ENCODE peak calls at places on chromosomes 16 and 17, in six cellular contexts. U, T, B, K, E and I are unnamed samples.

GRCh38 chr17:50258647-50259483 is 15.4 kb upstream of the TMEM92 start:
- DNase-seq in U (peak), T (peak), B (no peak), K (peak), E (no peak), I (no peak)

GRCh38 chr16:15811778-15812750 is 44.8 kb downstream of the MYH11 start:
- DNase-seq in U (peak), T (no peak), B (peak), K (peak), E (no peak), I (no peak)

GRCh38 chr16:1945559-1946391 is 2.8 kb upstream of the MSRB1 start:
- DNase-seq in U (no peak), T (no peak), B (no peak), K (no peak), E (no peak), I (no peak)

GRCh38 chr17:73667184-73667959 is 23.1 kb upstream of the SDK2 start:
- DNase-seq in U (no peak), T (no peak), B (no peak), K (no peak), E (no peak), I (peak)

GRCh38 chr16:82945420-82946096 is 318.8 kb downstream of the CDH13 start:
- DNase-seq in U (no peak), T (no peak), B (peak), K (no peak), E (no peak), I (no peak)

GRCh38 chr16:86880316-86881117 is 302.2 kb downstream of the FOXL1 start:
- DNase-seq in U (no peak), T (no peak), B (no peak), K (peak), E (no peak), I (no peak)

GRCh38 chr16:85418978-85419491 is 194.1 kb upstream of the GSE1 start:
- DNase-seq in U (peak), T (no peak), B (no peak), K (no peak), E (no peak), I (no peak)

GRCh38 chr16:70749681-70750601 is 51.0 kb downstream of the VAC14 start:
- DNase-seq in U (no peak), T (peak), B (no peak), K (peak), E (no peak), I (no peak)

GRCh38 chr17:82872591-82873520 is 33.0 kb upstream of the ZNF750 start:
- DNase-seq in U (peak), T (no peak), B (no peak), K (no peak), E (no peak), I (no peak)

GRCh38 chr16:21704733-21705132 is 41.0 kb downstream of the OTOA start:
- DNase-seq in U (no peak), T (no peak), B (no peak), K (no peak), E (no peak), I (peak)

GRCh38 chr16:1541293-1542165 is 8.1 kb downstream of the TMEM204 start:
- DNase-seq in U (no peak), T (no peak), B (no peak), K (no peak), E (no peak), I (no peak)

GRCh38 chr17:50051606-50052005 is 4.3 kb upstream of the ITGA3 start:
- DNase-seq in U (no peak), T (no peak), B (no peak), K (peak), E (no peak), I (no peak)

GRCh38 chr17:40857535-40857934 is 9.5 kb downstream of the KRT12 start:
- DNase-seq in U (no peak), T (no peak), B (no peak), K (peak), E (no peak), I (no peak)

GRCh38 chr17:63082273-63082861 is 116.3 kb downstream of the TANC2 start:
- DNase-seq in U (no peak), T (no peak), B (peak), K (peak), E (peak), I (peak)

GRCh38 chr17:20944014-20944905 is 98.6 kb downstream of the USP22 start:
- DNase-seq in U (no peak), T (no peak), B (peak), K (no peak), E (peak), I (peak)

GRCh38 chr17:78903101-78903779 is at the start of gene CEP295NL:
- DNase-seq in U (no peak), T (no peak), B (no peak), K (peak), E (no peak), I (no peak)

GRCh38 chr16:86994651-86995171 is 322.5 kb downstream of the C16orf95 start:
- DNase-seq in U (peak), T (no peak), B (no peak), K (peak), E (no peak), I (no peak)

GRCh38 chr16:10428433-10429168 is 42.7 kb downstream of the ATF7IP2 start:
- DNase-seq in U (no peak), T (no peak), B (no peak), K (no peak), E (no peak), I (no peak)

GRCh38 chr16:67480833-67481560 is at the start of gene ATP6V0D1:
- DNase-seq in U (peak), T (peak), B (peak), K (peak), E (peak), I (peak)

GRCh38 chr17:14204546-14204945 is 32.1 kb downstream of the CDRT15 start:
- DNase-seq in U (no peak), T (no peak), B (no peak), K (no peak), E (no peak), I (no peak)

GRCh38 chr16:19722981-19723380 is 4.9 kb downstream of the IQCK start:
- DNase-seq in U (no peak), T (no peak), B (no peak), K (no peak), E (no peak), I (no peak)

GRCh38 chr16:69404275-69404805 is 18.5 kb upstream of the TERF2 start:
- DNase-seq in U (no peak), T (peak), B (peak), K (no peak), E (no peak), I (no peak)

GRCh38 chr17:47225436-47225858 is 16.3 kb downstream of the MYL4 start:
- DNase-seq in U (peak), T (peak), B (peak), K (peak), E (no peak), I (no peak)

GRCh38 chr17:80798595-80799552 is 192.8 kb upstream of the CHMP6 start:
- DNase-seq in U (no peak), T (no peak), B (no peak), K (no peak), E (no peak), I (no peak)

GRCh38 chr17:28204751-28205150 is 114.2 kb upstream of the TMEM97 start:
- DNase-seq in U (no peak), T (no peak), B (no peak), K (peak), E (no peak), I (no peak)

GRCh38 chr17:73286863-73287296 is 24.9 kb downstream of the CDC42EP4 start:
- DNase-seq in U (no peak), T (peak), B (no peak), K (peak), E (no peak), I (no peak)

GRCh38 chr17:38357488-38358123 is 6.0 kb downstream of the SOCS7 start:
- DNase-seq in U (peak), T (no peak), B (no peak), K (peak), E (no peak), I (no peak)

GRCh38 chr17:81241648-81242420 is 2.7 kb downstream of the NDUFAF8 start:
- DNase-seq in U (no peak), T (peak), B (no peak), K (peak), E (peak), I (no peak)

GRCh38 chr17:43308999-43309398 is 75.2 kb upstream of the RNU2-1 start:
- DNase-seq in U (no peak), T (no peak), B (no peak), K (no peak), E (no peak), I (no peak)

GRCh38 chr17:58247511-58248363 is 9.4 kb downstream of the LPO start:
- DNase-seq in U (no peak), T (no peak), B (no peak), K (no peak), E (no peak), I (no peak)

GRCh38 chr17:57527437-57528083 is 217.5 kb downstream of the CCDC182 start:
- DNase-seq in U (no peak), T (no peak), B (no peak), K (no peak), E (no peak), I (no peak)

GRCh38 chr17:36920032-36921000 is 17.0 kb upstream of the LHX1 start:
- DNase-seq in U (no peak), T (no peak), B (no peak), K (no peak), E (no peak), I (no peak)

GRCh38 chr16:71426069-71426879 is 15.6 kb downstream of the TLE7 start:
- DNase-seq in U (no peak), T (peak), B (no peak), K (peak), E (no peak), I (no peak)

GRCh38 chr17:36849871-36850348 is 87.4 kb upstream of the LHX1 start:
- DNase-seq in U (no peak), T (no peak), B (no peak), K (peak), E (no peak), I (no peak)

GRCh38 chr17:76561332-76561731 is 21.5 kb downstream of the PRCD start:
- DNase-seq in U (no peak), T (no peak), B (peak), K (no peak), E (no peak), I (no peak)
- H3K4me3 ChIP-seq in U (no peak), T (no peak), B (no peak), K (peak), E (no peak), I (no peak)

GRCh38 chr17:8225813-8226535 is 15.6 kb upstream of the AURKB start:
- DNase-seq in U (no peak), T (peak), B (peak), K (peak), E (no peak), I (no peak)
- H3K4me3 ChIP-seq in U (no peak), T (peak), B (no peak), K (peak), E (no peak), I (no peak)

GRCh38 chr16:50620646-50621451 is 60.3 kb downstream of the SNX20 start:
- DNase-seq in U (no peak), T (no peak), B (no peak), K (no peak), E (no peak), I (no peak)
- H3K4me3 ChIP-seq in U (no peak), T (no peak), B (no peak), K (no peak), E (no peak), I (no peak)

GRCh38 chr17:33297643-33298042 is 4.5 kb upstream of the ASIC2 start:
- DNase-seq in U (no peak), T (no peak), B (no peak), K (no peak), E (no peak), I (no peak)

GRCh38 chr17:33299115-33299514 is 6.0 kb upstream of the ASIC2 start:
- DNase-seq in U (no peak), T (no peak), B (no peak), K (no peak), E (no peak), I (no peak)

GRCh38 chr17:33303254-33303653 is 10.2 kb upstream of the ASIC2 start:
- DNase-seq in U (no peak), T (no peak), B (no peak), K (no peak), E (no peak), I (no peak)

GRCh38 chr17:33302394-33302793 is 9.3 kb upstream of the ASIC2 start:
- DNase-seq in U (no peak), T (no peak), B (no peak), K (no peak), E (no peak), I (peak)
- H3K4me3 ChIP-seq in U (no peak), T (no peak), B (no peak), K (no peak), E (no peak), I (no peak)

GRCh38 chr17:3947318-3947810 is 16.9 kb downstream of the ATP2A3 start:
- DNase-seq in U (no peak), T (no peak), B (no peak), K (no peak), E (no peak), I (no peak)

GRCh38 chr17:3946711-3947235 is 17.5 kb downstream of the ATP2A3 start:
- DNase-seq in U (no peak), T (no peak), B (no peak), K (no peak), E (no peak), I (no peak)

GRCh38 chr17:3944485-3945388 is 19.5 kb downstream of the ATP2A3 start:
- DNase-seq in U (peak), T (peak), B (peak), K (peak), E (no peak), I (no peak)

GRCh38 chr17:3940965-3941698 is 23.1 kb downstream of the ATP2A3 start:
- DNase-seq in U (no peak), T (no peak), B (no peak), K (no peak), E (no peak), I (no peak)

DNA sequence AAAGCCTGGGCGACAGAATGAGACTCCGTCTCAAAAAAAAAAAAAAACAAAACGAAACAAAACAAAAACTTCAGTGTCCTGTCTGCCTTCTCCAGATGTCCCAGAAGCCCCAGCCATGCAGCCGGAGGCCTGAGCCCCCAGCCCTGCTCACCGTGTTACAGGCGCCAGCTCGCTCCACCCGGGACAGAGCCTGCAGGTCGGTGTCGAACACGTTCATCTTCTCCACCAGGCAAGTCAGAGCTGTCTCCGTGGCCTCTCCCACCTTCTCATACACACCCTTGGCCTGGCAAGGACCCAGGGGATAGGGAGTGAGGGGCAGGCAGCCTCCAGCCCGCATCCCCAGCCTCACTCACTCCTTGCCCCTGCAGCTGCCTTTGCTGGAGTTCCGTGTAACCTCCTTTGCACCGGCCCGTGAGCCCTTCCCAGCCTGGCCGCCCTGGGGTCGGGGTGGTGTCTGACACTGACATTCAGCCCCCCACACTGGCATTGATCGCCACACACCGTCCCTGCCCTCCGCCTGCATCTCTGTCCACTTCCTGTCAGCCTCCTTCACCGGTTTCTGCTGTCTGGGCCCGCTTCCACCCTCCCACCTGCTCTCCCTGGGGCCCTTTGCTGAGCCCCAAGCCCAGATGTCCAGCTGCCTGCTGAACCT is 20.9 kb downstream of the ATP2A3 start:
- DNase-seq in U (no peak), T (no peak), B (no peak), K (no peak), E (no peak), I (no peak)
- H3K4me3 ChIP-seq in U (no peak), T (no peak), B (no peak), K (no peak), E (no peak), I (no peak)

DNA sequence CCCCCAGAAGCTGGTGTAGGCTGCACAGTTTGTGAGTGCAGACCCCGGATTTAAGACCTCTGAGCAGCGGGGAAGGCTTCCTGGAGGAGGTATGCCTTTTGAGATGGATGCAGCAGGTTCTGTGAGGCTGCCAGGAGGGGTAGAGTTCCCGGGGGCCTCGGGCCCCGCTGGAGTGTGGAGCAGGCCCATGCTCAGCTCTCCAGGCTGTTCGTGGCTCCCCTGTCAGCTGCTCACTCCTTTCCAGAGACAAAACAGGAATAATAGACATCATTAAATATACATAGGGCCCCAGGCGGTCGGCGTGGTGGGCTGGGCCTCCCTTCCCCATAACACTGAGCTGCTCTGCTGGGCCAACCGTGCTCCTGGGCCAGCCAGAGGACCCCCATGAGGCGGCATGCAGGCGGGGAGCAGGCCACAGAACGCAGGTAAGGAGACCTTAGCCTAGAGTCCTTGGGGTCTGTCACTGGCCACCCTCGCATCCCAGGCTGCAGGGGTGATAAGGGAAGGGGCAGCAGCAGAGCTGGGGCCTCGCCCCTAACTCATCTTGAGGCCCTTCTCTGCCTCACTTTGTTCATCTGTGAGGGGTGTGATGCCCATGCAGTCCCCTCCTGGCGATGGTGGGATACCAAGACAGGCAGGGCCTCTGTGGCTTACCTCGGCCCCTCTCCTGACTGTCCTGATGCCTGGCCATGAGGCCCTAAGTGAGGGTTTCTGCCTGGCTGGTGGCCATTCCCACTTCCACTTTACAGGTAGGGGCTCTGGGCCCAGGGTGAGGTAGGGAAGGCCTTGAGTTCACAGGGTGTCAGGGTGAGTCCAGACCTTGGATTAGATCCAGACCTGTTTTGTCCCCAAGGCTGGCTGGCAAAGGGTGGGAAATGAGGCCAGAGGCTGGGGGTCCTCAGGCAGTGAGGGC is at the start of gene MYO15A:
- DNase-seq in U (no peak), T (no peak), B (no peak), K (no peak), E (no peak), I (no peak)
- H3K4me3 ChIP-seq in U (no peak), T (no peak), B (no peak), K (no peak), E (no peak), I (no peak)